ENCODE peak calls at places on chromosomes 13 and 19, in six cellular contexts. L is tibial nerve, H is adrenal gland, Z is K562, C is pancreas, A is brain microvascular endothelial cell. W is an unnamed sample.

GRCh38 chr13:113767366-113767765 is 8.3 kb downstream of the TMEM255B start:
- DNase-seq in L (no peak), H (no peak), C (no peak), Z (no peak), A (no peak), W (no peak)

GRCh38 chr19:40147338-40147692 is 43.9 kb upstream of the MAP3K10 start:
- DNase-seq in A (no peak), L (no peak), H (no peak), C (no peak), Z (no peak), W (no peak)

GRCh38 chr19:3463959-3464796 is 16.1 kb downstream of the SMIM24 start:
- DNase-seq in C (no peak), A (no peak), H (no peak), Z (no peak), L (no peak), W (no peak)

GRCh38 chr13:85693889-85694511 is 105.2 kb downstream of the SLITRK6 start:
- DNase-seq in C (no peak), A (peak; percentile 35), L (no peak), Z (no peak), H (no peak), W (no peak)

GRCh38 chr13:72726721-72727416 is 560 bp downstream of the MZT1 start:
- DNase-seq in H (peak; percentile 48), C (peak; percentile 68), Z (peak; percentile 54), L (no peak), A (peak; percentile 13), W (peak; percentile 49)

GRCh38 chr13:49213997-49214916 is 5.9 kb upstream of the MLNR start:
- DNase-seq in L (no peak), H (no peak), Z (no peak), A (no peak), C (no peak), W (no peak)

GRCh38 chr19:50666346-50667176 is 17.3 kb downstream of the C19orf81 start:
- DNase-seq in H (no peak), Z (no peak), L (no peak), A (no peak), C (no peak), W (no peak)

GRCh38 chr13:25137624-25137892 is 34.5 kb downstream of the AMER2 start:
- DNase-seq in Z (no peak), H (no peak), A (no peak), C (no peak), L (no peak), W (no peak)

GRCh38 chr13:48901786-48902185 is 73.9 kb upstream of the FNDC3A start:
- DNase-seq in A (no peak), H (no peak), Z (no peak), L (no peak), C (no peak), W (no peak)

GRCh38 chr19:15640294-15640903 is at the start of gene CYP4F3:
- DNase-seq in Z (peak; percentile 86), H (peak; percentile 36), L (peak; percentile 62), C (peak; percentile 83), A (no peak), W (peak; percentile 63)

GRCh38 chr19:5953680-5954213 is 24.2 kb downstream of the RANBP3 start:
- DNase-seq in C (no peak), Z (peak; percentile 41), A (peak; percentile 32), H (peak; percentile 66), L (no peak), W (no peak)

GRCh38 chr13:112510002-112510780 is 77.8 kb downstream of the TUBGCP3 start:
- DNase-seq in A (peak; percentile 56), H (peak; percentile 33), Z (peak; percentile 24), L (no peak), C (no peak), W (no peak)

GRCh38 chr19:13985771-13986347 is 20.3 kb downstream of the RFX1 start:
- DNase-seq in C (no peak), Z (no peak), A (no peak), L (no peak), H (no peak), W (no peak)

GRCh38 chr19:3365447-3366103 is 808 bp upstream of the NFIC start:
- DNase-seq in L (no peak), C (peak; percentile 75), H (peak; percentile 78), Z (no peak), A (no peak), W (peak; percentile 61)

GRCh38 chr19:35704218-35704617 is at the start of gene ZBTB32:
- DNase-seq in L (no peak), A (peak; percentile 56), Z (peak; percentile 95), H (no peak), C (no peak), W (no peak)

GRCh38 chr19:46211201-46211881 is 18.2 kb upstream of the IGFL1 start:
- DNase-seq in A (no peak), C (no peak), L (no peak), H (no peak), Z (no peak), W (no peak)

GRCh38 chr19:7748756-7749155 is 1.4 kb upstream of the CD209 start:
- DNase-seq in L (no peak), Z (no peak), H (peak; percentile 49), A (no peak), C (no peak), W (no peak)

GRCh38 chr19:18541992-18542935 is 1.1 kb downstream of the FKBP8 start:
- DNase-seq in Z (no peak), A (no peak), H (no peak), L (no peak), C (no peak), W (no peak)

GRCh38 chr13:32045963-32046785 is 14.6 kb downstream of the FRY start:
- DNase-seq in L (no peak), Z (no peak), A (peak; percentile 24), H (no peak), C (no peak), W (no peak)

GRCh38 chr13:60286707-60287106 is 110.3 kb upstream of the TDRD3 start:
- DNase-seq in Z (no peak), L (no peak), C (no peak), H (no peak), A (no peak), W (no peak)

GRCh38 chr13:33119022-33119735 is 103.0 kb downstream of the KL start:
- DNase-seq in H (no peak), L (no peak), A (no peak), Z (no peak), C (no peak), W (no peak)

GRCh38 chr13:113327391-113327765 is 30.3 kb downstream of the LAMP1 start:
- DNase-seq in L (no peak), H (no peak), A (no peak), Z (no peak), C (no peak), W (no peak)

GRCh38 chr13:44155422-44156293 is 218.0 kb upstream of the SERP2 start:
- DNase-seq in C (no peak), A (no peak), H (peak; percentile 39), L (peak; percentile 33), Z (peak; percentile 29), W (peak; percentile 40)

DNA sequence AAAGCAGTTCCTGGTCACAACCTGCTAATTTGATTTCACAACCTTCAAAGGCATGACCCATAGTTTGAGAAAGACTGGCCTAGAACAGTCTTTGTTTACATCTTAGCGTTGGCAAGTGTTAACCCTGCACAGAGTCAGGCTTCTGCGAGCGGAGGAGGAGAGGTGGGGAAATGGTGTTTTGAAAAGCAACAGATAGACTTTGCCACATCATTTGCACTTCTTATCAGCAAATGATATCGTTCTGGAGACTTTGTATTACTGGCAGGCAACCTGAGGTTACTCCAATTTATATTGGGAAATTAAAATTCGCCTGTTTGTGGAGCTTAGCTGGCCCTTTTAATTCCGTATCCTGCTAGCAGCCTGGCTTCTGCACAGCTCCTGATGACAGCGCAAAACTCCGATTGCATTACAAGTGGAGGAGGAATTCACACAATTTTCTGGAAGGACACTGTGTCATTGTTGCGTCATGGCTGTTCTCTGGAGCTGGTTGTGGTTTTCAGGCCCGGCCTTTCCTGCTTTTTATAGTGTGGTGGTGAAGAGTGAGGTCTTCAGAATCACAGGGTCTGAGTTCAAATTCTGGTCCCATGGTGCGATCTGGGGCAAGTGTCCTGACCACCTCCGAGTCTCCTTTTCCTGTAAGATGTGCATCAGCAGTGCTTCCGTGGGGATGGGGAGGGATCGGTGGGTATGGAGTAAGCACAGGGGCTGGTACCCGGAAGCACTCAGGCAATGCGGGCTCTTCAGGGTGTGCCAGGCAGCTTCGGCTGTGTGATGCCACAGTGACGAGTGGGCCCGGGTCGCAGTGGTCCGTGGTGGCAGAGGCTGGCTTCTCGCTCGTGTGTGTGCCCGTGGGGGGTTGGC is 49.1 kb upstream of the EHD2 start:
- DNase-seq in H (peak; percentile 92), A (peak; percentile 99), C (no peak), L (peak; percentile 51), Z (peak; percentile 49), W (no peak)
- H3K4me3 ChIP-seq in H (peak overlapping the region; percentile 22), A (peak overlapping the region; percentile 25), C (no peak overlapping the region), L (no peak overlapping the region), Z (no peak overlapping the region), W (no peak overlapping the region)

DNA sequence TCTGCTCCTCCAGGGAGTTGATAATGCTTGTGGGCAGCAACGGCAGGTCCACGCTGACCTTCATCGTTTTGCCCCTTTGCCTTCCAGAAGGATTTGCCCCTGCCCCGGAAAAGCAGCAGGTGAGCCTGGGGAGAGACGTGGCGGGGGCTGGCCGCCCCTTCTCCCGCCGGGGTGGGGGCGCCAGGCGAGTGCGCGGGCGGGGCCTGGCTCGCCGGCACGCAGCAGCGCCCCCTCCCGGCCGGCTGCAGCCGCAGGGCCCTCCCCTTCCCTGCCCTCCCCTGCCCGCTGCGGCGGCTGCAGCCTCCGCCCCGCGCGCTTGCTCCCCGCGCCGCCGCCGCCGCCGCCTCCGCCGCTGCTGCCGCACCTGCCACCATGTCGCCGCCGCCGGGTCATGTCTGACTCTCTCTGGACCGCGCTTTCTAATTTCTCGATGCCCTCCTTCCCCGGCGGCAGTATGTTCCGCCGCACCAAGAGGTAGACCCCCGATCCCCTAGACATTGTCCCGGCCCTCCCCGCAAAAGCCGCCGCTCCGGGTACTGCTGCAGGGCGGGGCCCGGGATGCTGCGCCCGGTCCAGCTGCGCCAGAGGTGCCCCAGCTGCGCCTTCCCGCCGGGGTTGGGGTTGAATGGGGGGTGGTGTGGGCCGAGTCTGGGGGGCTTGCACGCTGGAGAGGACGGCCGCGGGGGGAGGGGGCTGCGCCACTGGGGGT is at the start of gene MAST1:
- DNase-seq in C (peak; percentile 84), H (no peak), L (no peak), Z (peak; percentile 79), A (no peak), W (no peak)
- TF ChIP-seq CTCF in C (no peak), H (no peak), L (peak; percentile 25), Z (peak; percentile 77), A (peak; percentile 32), W (peak; percentile 37)

GRCh38 chr19:1082165-1082927 is 12.8 kb downstream of the POLR2E start:
- DNase-seq in H (peak; percentile 89), Z (peak; percentile 95), C (peak; percentile 96), A (no peak), L (no peak), W (peak; percentile 38)
- H3K4me3 ChIP-seq in H (peak overlapping the region; percentile 35), Z (peak overlapping the region; percentile 54), C (peak overlapping the region; percentile 41), A (peak overlapping the region; percentile 27), L (no peak overlapping the region), W (no peak overlapping the region)

DNA sequence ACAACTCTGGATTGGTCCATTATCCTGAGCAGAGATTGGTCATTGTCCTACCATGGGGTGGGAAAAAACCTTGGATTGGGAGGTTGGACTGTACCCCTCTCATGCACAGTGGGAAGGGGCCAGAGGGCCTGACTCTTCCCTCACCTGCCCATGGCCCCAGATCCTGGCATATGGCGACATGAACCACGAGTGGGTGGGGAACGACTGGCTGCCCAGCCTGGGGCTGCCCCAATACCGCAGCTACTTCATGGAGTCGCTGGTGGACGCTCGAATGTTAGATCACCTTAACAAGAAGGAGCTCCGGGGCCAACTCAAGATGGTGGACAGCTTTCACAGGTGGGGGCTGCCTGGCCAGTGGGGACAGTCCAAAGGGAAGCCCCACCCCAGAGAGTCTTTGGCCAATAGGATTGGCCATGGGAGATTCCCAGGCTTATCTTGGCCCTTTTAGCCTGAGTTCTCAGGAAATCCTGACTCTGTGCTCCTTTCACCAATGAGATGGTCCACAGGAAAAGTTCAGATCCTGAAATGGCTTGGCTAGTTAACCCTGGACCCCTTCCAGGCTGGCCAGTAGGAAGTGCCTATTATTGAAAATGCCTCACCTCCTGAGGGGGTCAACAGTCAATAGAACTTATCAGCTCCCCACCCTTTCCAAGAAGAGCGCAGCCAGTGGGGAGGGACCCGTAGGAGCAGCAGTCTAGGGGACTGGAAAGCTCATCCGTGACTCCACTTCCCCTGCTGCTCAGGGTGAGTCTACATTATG is 7.1 kb downstream of the HRC start:
- DNase-seq in A (no peak), C (no peak), Z (peak; percentile 49), H (no peak), L (no peak), W (no peak)
- TF ChIP-seq CTCF in A (no peak), C (no peak), Z (no peak), H (no peak), L (no peak), W (no peak)